ENCODE peak calls at places on chromosomes 6 and 20, in five cellular contexts. C is testis; D is thoracic aorta; O is ovary; M is CD8-positive, alpha-beta T cell. T is an unnamed sample. For H3K36me3, the result is how much of the 10 kb centered on the place peaks cover.

GRCh38 chr20:12916699-12917098 is 92.1 kb upstream of the SPTLC3 start:
- DNase-seq in C (no peak), D (no peak), O (no peak), M (no peak), T (no peak)

GRCh38 chr6:122289721-122290501 is 109.5 kb upstream of the HSF2 start:
- DNase-seq in C (no peak), D (no peak), O (no peak), M (no peak), T (no peak)

GRCh38 chr20:38181207-38181693 is 16.2 kb upstream of the TGM2 start:
- DNase-seq in C (no peak), D (no peak), O (no peak), M (no peak), T (no peak)

GRCh38 chr6:129832299-129832698 is 28.8 kb downstream of the TMEM244 start:
- DNase-seq in C (no peak), D (no peak), O (no peak), M (no peak), T (no peak)

GRCh38 chr6:33988121-33989015 is 157.5 kb downstream of the GRM4 start:
- DNase-seq in C (no peak), D (no peak), O (no peak), M (no peak), T (no peak)

GRCh38 chr6:157840776-157841175 is 17.7 kb downstream of the SNX9 start:
- DNase-seq in C (no peak), D (no peak), O (no peak), M (no peak), T (no peak)

GRCh38 chr20:9035129-9035528 is 33.8 kb upstream of the PLCB4 start:
- DNase-seq in C (no peak), D (no peak), O (no peak), M (no peak), T (no peak)

GRCh38 chr6:151081658-151082057 is 158.1 kb upstream of the AKAP12 start:
- DNase-seq in C (no peak), D (no peak), O (no peak), M (no peak), T (no peak)

GRCh38 chr20:38072885-38073284 is 39.3 kb downstream of the RPRD1B start:
- DNase-seq in C (no peak), D (no peak), O (no peak), M (no peak), T (no peak)

GRCh38 chr6:157994126-157994795 is 12.6 kb downstream of the SYNJ2 start:
- DNase-seq in C (no peak), D (no peak), O (no peak), M (no peak), T (peak)

GRCh38 chr6:74075323-74075722 is 379.3 kb downstream of the CD109 start:
- DNase-seq in C (no peak), D (no peak), O (no peak), M (no peak), T (no peak)

GRCh38 chr20:19991826-19992225 is 25.3 kb upstream of the NAA20 start:
- DNase-seq in C (no peak), D (no peak), O (no peak), M (no peak), T (no peak)

GRCh38 chr6:18178959-18179358 is 23.7 kb downstream of the KDM1B start:
- DNase-seq in C (no peak), D (no peak), O (no peak), M (no peak), T (no peak)

DNA sequence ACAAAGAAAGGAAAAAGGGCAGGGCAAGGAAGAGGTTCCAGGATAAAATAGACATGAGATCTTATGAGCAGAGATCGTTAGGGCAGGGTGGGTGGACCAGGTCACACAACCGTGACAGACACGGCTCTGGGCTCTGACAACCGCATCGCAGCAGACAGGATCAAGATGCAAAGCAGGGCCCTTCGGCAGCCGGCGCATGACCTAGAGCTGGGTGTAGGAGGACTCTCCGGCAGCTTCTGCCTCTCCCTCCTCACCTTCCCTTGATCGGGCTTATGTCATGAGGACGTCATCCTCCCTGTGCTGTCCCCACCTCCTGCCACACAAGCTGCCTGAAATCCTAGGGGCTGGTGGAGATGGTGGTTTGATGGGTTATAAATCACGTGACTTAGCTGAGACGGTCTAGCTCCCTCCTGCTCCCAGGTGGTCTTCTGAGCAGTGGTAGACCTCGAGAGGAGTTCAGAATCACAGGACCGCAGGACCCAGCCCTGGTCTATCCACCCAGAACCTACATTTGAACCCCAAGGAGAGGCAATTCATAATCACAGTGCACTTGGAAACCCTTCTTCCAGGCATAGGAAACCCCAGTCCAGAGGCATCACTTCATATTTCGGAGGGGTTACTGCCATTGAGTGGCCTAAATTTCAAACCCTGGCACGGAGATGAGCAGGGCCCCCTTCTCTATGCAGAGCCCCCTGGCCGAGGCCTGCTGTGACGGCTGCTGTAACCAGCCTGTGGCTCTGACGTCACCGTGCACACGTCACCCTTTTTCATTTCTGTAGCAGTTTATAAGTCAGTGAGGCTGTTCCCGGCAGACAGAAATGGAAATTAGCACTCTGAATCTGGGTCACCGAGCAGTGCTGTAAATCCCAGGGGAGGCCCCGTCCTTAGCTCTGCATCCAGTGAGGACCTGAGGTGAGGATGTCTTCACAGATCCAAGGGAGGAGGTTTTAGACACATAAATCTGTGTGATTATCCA is 8.7 kb upstream of the CCR6 start:
- DNase-seq in C (no peak), D (no peak), O (no peak), M (no peak), T (no peak)
- H3K36me3 ChIP-seq in C (under half), D (under half), O (under half), M (under half), T (under half)

GRCh38 chr20:59945731-59946130 is 5.5 kb downstream of the FAM217B start:
- DNase-seq in C (no peak), D (no peak), O (no peak), M (no peak), T (no peak)
- H3K36me3 ChIP-seq in C (under half), D (under half), O (under half), M (under half), T (under half)

GRCh38 chr6:28900577-28901266 is 23.1 kb downstream of the TRIM27 start:
- DNase-seq in C (no peak), D (no peak), O (no peak), M (no peak), T (no peak)
- H3K36me3 ChIP-seq in C (under half), D (under half), O (under half), M (under half), T (under half)

GRCh38 chr6:167917755-167918154 is 79.7 kb upstream of the KIF25 start:
- DNase-seq in C (no peak), D (no peak), O (no peak), M (no peak), T (no peak)
- H3K36me3 ChIP-seq in C (under half), D (under half), O (under half), M (under half), T (under half)

GRCh38 chr6:68975064-68975463 is 340.0 kb downstream of the ADGRB3 start:
- DNase-seq in C (peak), D (no peak), O (no peak), M (no peak), T (no peak)

GRCh38 chr6:68976260-68976659 is 341.2 kb downstream of the ADGRB3 start:
- DNase-seq in C (no peak), D (no peak), O (no peak), M (no peak), T (no peak)

GRCh38 chr6:68978411-68978810 is 343.3 kb downstream of the ADGRB3 start:
- DNase-seq in C (no peak), D (no peak), O (no peak), M (no peak), T (no peak)
- H3K36me3 ChIP-seq in C (under half), D (under half), O (under half), M (under half), T (under half)

GRCh38 chr6:2772840-2773239 is 7.6 kb downstream of the WRNIP1 start:
- DNase-seq in C (no peak), D (no peak), O (no peak), M (no peak), T (no peak)
- H3K36me3 ChIP-seq in C (under half), D (under half), O (under half), M (under half), T (under half)

GRCh38 chr20:47645632-47646031 is 139.6 kb downstream of the SULF2 start:
- DNase-seq in C (peak), D (no peak), O (no peak), M (no peak), T (no peak)

GRCh38 chr20:47652794-47653193 is 132.5 kb downstream of the SULF2 start:
- DNase-seq in C (no peak), D (no peak), O (no peak), M (no peak), T (no peak)

GRCh38 chr20:47652301-47652700 is 133.0 kb downstream of the SULF2 start:
- DNase-seq in C (no peak), D (no peak), O (no peak), M (no peak), T (no peak)

GRCh38 chr20:47647994-47648393 is 137.3 kb downstream of the SULF2 start:
- DNase-seq in C (no peak), D (no peak), O (no peak), M (no peak), T (no peak)

GRCh38 chr20:47648943-47649342 is 136.3 kb downstream of the SULF2 start:
- DNase-seq in C (no peak), D (no peak), O (no peak), M (no peak), T (no peak)
- H3K36me3 ChIP-seq in C (under half), D (under half), O (under half), M (half or more), T (half or more)

GRCh38 chr6:82196159-82196558 is 51.4 kb downstream of the IBTK start:
- DNase-seq in C (no peak), D (no peak), O (no peak), M (no peak), T (no peak)

GRCh38 chr6:82197784-82198183 is 49.8 kb downstream of the IBTK start:
- DNase-seq in C (no peak), D (no peak), O (no peak), M (no peak), T (no peak)

DNA sequence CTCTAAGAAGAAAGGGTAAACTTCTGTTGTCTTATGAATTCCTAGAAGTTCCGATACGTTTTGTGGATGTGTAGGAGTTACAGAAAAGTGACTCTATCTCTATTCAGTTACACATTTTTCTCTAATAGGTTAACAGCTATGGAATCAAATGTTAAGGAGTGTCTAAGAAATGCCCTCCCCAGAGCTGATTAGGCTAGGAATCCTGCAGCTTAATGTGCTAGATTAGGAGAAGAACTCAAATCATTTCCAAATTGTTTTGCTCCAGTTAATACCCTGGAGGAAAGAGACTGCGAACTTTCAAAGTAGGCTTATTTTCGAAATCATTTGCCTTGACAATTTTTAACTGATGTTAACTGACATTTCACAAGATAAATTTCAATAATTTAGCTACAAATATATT is 51.9 kb downstream of the IBTK start:
- DNase-seq in C (no peak), D (no peak), O (no peak), M (no peak), T (no peak)
- H3K36me3 ChIP-seq in C (under half), D (under half), O (under half), M (under half), T (under half)

GRCh38 chr20:16308754-16309153 is 264.5 kb downstream of the KIF16B start:
- DNase-seq in C (no peak), D (no peak), O (no peak), M (no peak), T (no peak)
- H3K36me3 ChIP-seq in C (under half), D (under half), O (under half), M (under half), T (under half)

GRCh38 chr20:34743039-34743438 is 38.9 kb downstream of the TP53INP2 start:
- DNase-seq in C (no peak), D (no peak), O (no peak), M (no peak), T (no peak)

GRCh38 chr20:34747479-34747878 is 43.3 kb downstream of the TP53INP2 start:
- DNase-seq in C (no peak), D (no peak), O (no peak), M (no peak), T (no peak)

GRCh38 chr20:34744340-34744739 is 40.2 kb downstream of the TP53INP2 start:
- DNase-seq in C (no peak), D (no peak), O (no peak), M (no peak), T (no peak)

GRCh38 chr20:34750484-34750883 is 46.3 kb downstream of the TP53INP2 start:
- DNase-seq in C (no peak), D (no peak), O (no peak), M (no peak), T (no peak)

DNA sequence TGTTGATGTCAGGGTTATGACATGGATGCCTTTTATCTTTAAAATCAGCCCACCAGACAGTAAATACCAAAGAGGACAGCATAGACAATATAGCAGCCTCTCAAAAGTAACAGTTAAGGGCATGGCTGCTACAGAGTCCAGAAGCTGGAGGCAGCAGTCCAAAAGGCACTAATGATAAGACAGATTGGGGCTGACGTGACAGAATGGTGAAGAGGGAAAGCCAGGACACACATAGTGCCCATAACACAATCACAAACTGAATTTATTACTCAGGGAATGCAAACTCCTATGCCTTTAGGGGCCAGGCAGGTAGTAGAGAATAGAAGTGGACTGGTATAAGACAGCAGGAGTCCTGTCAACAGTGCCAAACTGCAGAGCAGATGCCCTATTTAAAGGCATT is 40.7 kb downstream of the TP53INP2 start:
- DNase-seq in C (no peak), D (no peak), O (no peak), M (no peak), T (no peak)
- H3K36me3 ChIP-seq in C (under half), D (under half), O (under half), M (under half), T (under half)

T was measured in pancreas.